ENCODE peak calls at places on chromosomes 5 and 9, in ten cellular contexts. F is RWPE1, Z is NCI-H1092 treated with DMSO at 0.1 percent for 48 hours, V is fibroblast of lung, U is right cardiac atrium, D is pancreas, P is hippocampal formation, L is mucosa of descending colon, G is NCI-H774, H is RPMI8226. C is an unnamed sample.

GRCh38 chr5:1564182-1564748 is 40.5 kb upstream of the LPCAT1 start:
- DNase-seq in F (peak; percentile 54), Z (no peak), V (peak; percentile 67), U (peak; percentile 48), D (no peak), P (peak; percentile 13), L (no peak), G (no peak), H (no peak), C (no peak)

GRCh38 chr9:134492281-134492691 is 149.3 kb upstream of the COL5A1 start:
- DNase-seq in F (no peak), Z (no peak), V (peak; percentile 95), U (peak; percentile 80), D (no peak), P (no peak), L (no peak), G (no peak), H (no peak), C (peak; percentile 84)

GRCh38 chr5:174183701-174184100 is 138.2 kb downstream of the NSG2 start:
- DNase-seq in F (no peak), Z (no peak), V (no peak), U (no peak), D (no peak), P (no peak), L (no peak), G (no peak), H (no peak), C (no peak)

GRCh38 chr5:153122416-153122815 is 368.1 kb upstream of the GRIA1 start:
- DNase-seq in F (no peak), Z (peak; percentile 97), V (no peak), U (no peak), D (no peak), P (no peak), L (no peak), G (peak; percentile 96), H (no peak), C (no peak)

GRCh38 chr9:90805006-90805993 is 3.7 kb downstream of the SYK start:
- DNase-seq in F (no peak), Z (peak; percentile 93), V (no peak), U (no peak), D (no peak), P (no peak), L (no peak), G (peak; percentile 34), H (peak; percentile 76), C (no peak)

GRCh38 chr5:112546946-112547647 is 128.0 kb upstream of the EPB41L4A start:
- DNase-seq in F (no peak), Z (no peak), V (no peak), U (no peak), D (no peak), P (no peak), L (no peak), G (no peak), H (no peak), C (no peak)

GRCh38 chr9:131582466-131583341 is 37.4 kb downstream of the PRRT1B start:
- DNase-seq in F (no peak), Z (no peak), V (no peak), U (no peak), D (no peak), P (no peak), L (no peak), G (no peak), H (no peak), C (no peak)

GRCh38 chr9:12718482-12719026 is 25.4 kb downstream of the TYRP1 start:
- DNase-seq in F (no peak), Z (no peak), V (peak; percentile 42), U (no peak), D (no peak), P (peak; percentile 7), L (no peak), G (no peak), H (no peak), C (no peak)

GRCh38 chr5:124979174-124979573 is 232.7 kb upstream of the ZNF608 start:
- DNase-seq in F (no peak), Z (no peak), V (peak; percentile 54), U (no peak), D (no peak), P (no peak), L (no peak), G (no peak), H (no peak), C (no peak)

GRCh38 chr5:94618029-94618492 is 343 bp downstream of the KIAA0825 start:
- DNase-seq in F (peak; percentile 61), Z (peak; percentile 40), V (peak; percentile 64), U (peak; percentile 72), D (peak; percentile 67), P (peak; percentile 52), L (peak; percentile 82), G (peak; percentile 53), H (peak; percentile 76), C (peak; percentile 78)

GRCh38 chr5:135707302-135707701 is 127.2 kb upstream of the SLC25A48 start:
- DNase-seq in F (no peak), Z (no peak), V (no peak), U (no peak), D (no peak), P (no peak), L (no peak), G (no peak), H (no peak), C (no peak)

GRCh38 chr5:149175346-149176113 is 34.2 kb downstream of the ABLIM3 start:
- DNase-seq in F (no peak), Z (no peak), V (peak; percentile 63), U (peak; percentile 78), D (no peak), P (no peak), L (no peak), G (no peak), H (no peak), C (no peak)

GRCh38 chr5:64625678-64626077 is 64.6 kb upstream of the SHISAL2B start:
- DNase-seq in F (no peak), Z (no peak), V (peak; percentile 63), U (no peak), D (no peak), P (no peak), L (no peak), G (no peak), H (no peak), C (no peak)

GRCh38 chr5:89302102-89302891 is 419.3 kb upstream of the MEF2C start:
- DNase-seq in F (no peak), Z (no peak), V (no peak), U (no peak), D (no peak), P (no peak), L (no peak), G (no peak), H (no peak), C (no peak)

GRCh38 chr5:125274938-125275759 is 528.7 kb upstream of the ZNF608 start:
- DNase-seq in F (no peak), Z (peak; percentile 29), V (peak; percentile 20), U (no peak), D (no peak), P (no peak), L (no peak), G (no peak), H (no peak), C (no peak)

GRCh38 chr9:86549920-86550319 is 195.7 kb upstream of the TUT7 start:
- DNase-seq in F (no peak), Z (no peak), V (no peak), U (no peak), D (no peak), P (no peak), L (no peak), G (no peak), H (no peak), C (no peak)

GRCh38 chr9:108761530-108762347 is 94.0 kb downstream of the ACTL7B start:
- DNase-seq in F (peak; percentile 94), Z (peak; percentile 66), V (peak; percentile 67), U (peak; percentile 63), D (peak; percentile 55), P (peak; percentile 28), L (peak; percentile 43), G (peak; percentile 35), H (peak; percentile 32), C (peak; percentile 69)

GRCh38 chr5:142145106-142145900 is 36.7 kb downstream of the NDFIP1 start:
- DNase-seq in F (peak; percentile 67), Z (peak; percentile 9), V (peak; percentile 74), U (peak; percentile 57), D (peak; percentile 62), P (peak; percentile 33), L (no peak), G (peak; percentile 10), H (peak; percentile 70), C (peak; percentile 69)

GRCh38 chr5:159106569-159107282 is 7.0 kb upstream of the EBF1 start:
- DNase-seq in F (peak; percentile 80), Z (peak; percentile 52), V (peak; percentile 75), U (peak; percentile 84), D (peak; percentile 69), P (peak; percentile 35), L (peak; percentile 73), G (peak; percentile 2), H (peak; percentile 66), C (peak; percentile 88)

GRCh38 chr5:6726006-6726405 is 12.8 kb downstream of the TENT4A start:
- DNase-seq in F (no peak), Z (no peak), V (no peak), U (no peak), D (no peak), P (no peak), L (no peak), G (no peak), H (no peak), C (no peak)

GRCh38 chr5:29162297-29162696 is 2031.2 kb upstream of the CDH6 start:
- DNase-seq in F (no peak), Z (peak; percentile 28), V (no peak), U (no peak), D (no peak), P (no peak), L (no peak), G (peak; percentile 76), H (no peak), C (no peak)

GRCh38 chr5:168307925-168308584 is 16.6 kb downstream of the WWC1 start:
- DNase-seq in F (no peak), Z (no peak), V (no peak), U (no peak), D (no peak), P (no peak), L (no peak), G (no peak), H (no peak), C (no peak)

GRCh38 chr5:125058185-125058826 is 311.9 kb upstream of the ZNF608 start:
- DNase-seq in F (no peak), Z (peak; percentile 57), V (peak; percentile 67), U (no peak), D (no peak), P (no peak), L (no peak), G (no peak), H (no peak), C (no peak)

GRCh38 chr9:133545494-133546286 is 11.2 kb downstream of the ADAMTSL2 start:
- DNase-seq in F (no peak), Z (no peak), V (no peak), U (no peak), D (no peak), P (no peak), L (no peak), G (no peak), H (no peak), C (no peak)